ENCODE peak calls at places on chromosomes 7 and 10, in five cellular contexts. S is neural progenitor cell, X is GM23248, Q is MM.1S, F is SK-N-SH. N is an unnamed sample.

GRCh38 chr10:130509881-130510689 is 373.9 kb downstream of the GLRX3 start:
- DNase-seq in S (no peak), X (no peak), Q (no peak), F (no peak), N (no peak)

GRCh38 chr10:126309193-126309592 is 79.1 kb downstream of the ADAM12 start:
- DNase-seq in S (no peak), X (no peak), Q (no peak), F (no peak), N (peak; percentile 16)

GRCh38 chr10:860519-860918 is 71.0 kb downstream of the LARP4B start:
- DNase-seq in S (no peak), X (no peak), Q (no peak), F (no peak), N (no peak)

GRCh38 chr10:132858121-132859081 is 72.5 kb upstream of the NKX6-2 start:
- DNase-seq in S (no peak), X (no peak), Q (no peak), F (no peak), N (no peak)

GRCh38 chr7:105800442-105800841 is 76.0 kb downstream of the ATXN7L1 start:
- DNase-seq in S (no peak), X (peak; percentile 57), Q (no peak), F (no peak), N (no peak)

GRCh38 chr10:4470231-4470840 is 355.7 kb upstream of the AKR1E2 start:
- DNase-seq in S (no peak), X (peak; percentile 89), Q (no peak), F (no peak), N (peak; percentile 51)

GRCh38 chr7:83161851-83162401 is 758 bp downstream of the PCLO start:
- DNase-seq in S (peak; percentile 2), X (no peak), Q (no peak), F (no peak), N (peak; percentile 8)

GRCh38 chr10:89478085-89478738 is 57.2 kb downstream of the SLC16A12 start:
- DNase-seq in S (peak; percentile 11), X (no peak), Q (peak; percentile 37), F (no peak), N (no peak)

GRCh38 chr7:75955293-75955938 is 39.0 kb downstream of the TMEM120A start:
- DNase-seq in S (no peak), X (no peak), Q (no peak), F (no peak), N (no peak)

GRCh38 chr7:127751723-127752448 is 99.9 kb downstream of the SND1 start:
- DNase-seq in S (no peak), X (peak; percentile 13), Q (no peak), F (no peak), N (no peak)

GRCh38 chr10:86291616-86292340 is 74.8 kb downstream of the GRID1 start:
- DNase-seq in S (peak; percentile 40), X (no peak), Q (no peak), F (peak; percentile 39), N (no peak)

GRCh38 chr7:30771859-30772429 is 727 bp downstream of the MINDY4 start:
- DNase-seq in S (peak; percentile 19), X (peak; percentile 43), Q (peak; percentile 12), F (peak; percentile 65), N (no peak)

GRCh38 chr7:76054129-76055120 is 6.5 kb downstream of the MDH2 start:
- DNase-seq in S (peak; percentile 36), X (peak; percentile 74), Q (no peak), F (no peak), N (peak; percentile 79)

GRCh38 chr10:113736576-113736975 is 14.9 kb upstream of the PLEKHS1 start:
- DNase-seq in S (no peak), X (peak; percentile 7), Q (no peak), F (no peak), N (no peak)

GRCh38 chr10:22821501-22821900 is 106.4 kb upstream of the ARMC3 start:
- DNase-seq in S (no peak), X (peak; percentile 57), Q (no peak), F (no peak), N (peak; percentile 37)

GRCh38 chr10:13939391-13939790 is 352.6 kb downstream of the PRPF18 start:
- DNase-seq in S (no peak), X (peak; percentile 10), Q (no peak), F (no peak), N (no peak)

GRCh38 chr7:31918706-31919393 is 151.4 kb downstream of the PDE1C start:
- DNase-seq in S (no peak), X (no peak), Q (no peak), F (no peak), N (no peak)

GRCh38 chr10:24716295-24716694 is 7.4 kb downstream of the ARHGAP21 start:
- DNase-seq in S (no peak), X (no peak), Q (no peak), F (no peak), N (no peak)

GRCh38 chr10:49272251-49273081 is 26.5 kb upstream of the C10orf71 start:
- DNase-seq in S (no peak), X (peak; percentile 87), Q (no peak), F (no peak), N (no peak)

GRCh38 chr7:116802144-116802747 is 60.1 kb upstream of the CAPZA2 start:
- DNase-seq in S (peak; percentile 67), X (peak; percentile 69), Q (no peak), F (no peak), N (no peak)

GRCh38 chr10:34433241-34434076 is 381.6 kb downstream of the PARD3 start:
- DNase-seq in S (no peak), X (peak; percentile 69), Q (no peak), F (no peak), N (no peak)

GRCh38 chr10:71161429-71161828 is 50.9 kb upstream of the UNC5B start:
- DNase-seq in S (no peak), X (no peak), Q (no peak), F (no peak), N (peak; percentile 66)

GRCh38 chr10:86956841-86957448 is 470 bp downstream of the MMRN2 start:
- DNase-seq in S (no peak), X (no peak), Q (no peak), F (peak; percentile 60), N (no peak)

GRCh38 chr7:101927389-101928306 is 110.2 kb downstream of the CUX1 start:
- DNase-seq in S (no peak), X (no peak), Q (no peak), F (no peak), N (no peak)

GRCh38 chr7:56062382-56062781 is 1.7 kb upstream of the SUMF2 start:
- DNase-seq in S (no peak), X (peak; percentile 75), Q (no peak), F (no peak), N (peak; percentile 69)
- H3F3A ChIP-seq in S (peaks cover 65% of the 10 kb centered on the region), X (peaks cover 63% of the 10 kb centered on the region), Q (peaks cover 33% of the 10 kb centered on the region), F (peaks cover 65% of the 10 kb centered on the region), N (peaks cover 39% of the 10 kb centered on the region)

GRCh38 chr7:118218413-118219156 is 5.9 kb upstream of the ANKRD7 start:
- DNase-seq in S (no peak), X (no peak), Q (no peak), F (no peak), N (no peak)

GRCh38 chr7:118219157-118219512 is 5.4 kb upstream of the ANKRD7 start:
- DNase-seq in S (no peak), X (no peak), Q (no peak), F (no peak), N (no peak)

GRCh38 chr7:118214833-118215182 is 9.7 kb upstream of the ANKRD7 start:
- DNase-seq in S (no peak), X (no peak), Q (no peak), F (no peak), N (no peak)

GRCh38 chr7:118217068-118217715 is 7.3 kb upstream of the ANKRD7 start:
- DNase-seq in S (no peak), X (no peak), Q (no peak), F (no peak), N (no peak)

DNA sequence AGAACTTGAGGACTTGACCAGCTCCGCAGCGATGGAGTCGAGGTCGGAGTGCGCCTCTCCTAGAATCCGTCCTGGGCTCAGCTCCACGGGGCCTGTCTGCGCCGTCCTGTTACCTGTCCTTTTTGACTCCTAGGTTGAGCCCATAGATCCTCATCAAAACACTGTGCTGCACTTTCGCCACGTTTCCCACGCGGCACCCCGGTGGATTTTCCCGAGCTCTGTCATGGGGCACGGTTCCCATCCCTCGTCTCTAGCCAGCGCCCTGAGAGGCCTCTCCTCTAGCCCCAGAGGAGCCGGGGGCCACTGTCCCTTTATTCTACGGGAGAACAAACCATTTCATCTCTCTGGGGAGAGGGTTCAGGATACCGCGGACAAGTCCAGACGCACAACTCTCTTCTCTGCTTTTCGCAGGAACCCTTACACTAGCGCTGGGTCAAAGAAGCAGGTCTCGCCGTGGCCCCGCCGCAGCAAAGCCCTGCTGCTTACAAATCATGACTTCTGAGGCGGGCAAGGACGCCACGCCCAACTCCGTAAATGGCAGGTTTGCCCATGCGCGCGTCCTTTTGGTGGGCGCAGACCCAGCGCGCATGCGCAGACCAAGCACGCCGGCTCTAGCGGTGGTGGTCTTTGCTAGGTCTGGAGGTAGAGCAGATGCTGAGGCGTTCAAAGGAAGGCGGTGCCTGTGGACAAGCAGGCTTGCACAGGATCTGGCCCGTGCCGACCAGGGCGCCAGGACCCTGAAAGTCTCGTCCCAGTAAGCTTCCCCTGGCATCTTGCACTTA is 10.3 kb upstream of the ANKRD7 start:
- DNase-seq in S (no peak), X (peak; percentile 90), Q (peak; percentile 75), F (peak; percentile 96), N (no peak)
- H3K9ac ChIP-seq in S (no peak overlapping the region), X (peak overlapping the region; percentile 79), Q (peak overlapping the region; percentile 18), F (peak overlapping the region; percentile 35), N (no peak overlapping the region)

GRCh38 chr7:155808551-155809331 is 3.5 kb downstream of the SHH start:
- DNase-seq in S (peak; percentile 73), X (no peak), Q (no peak), F (no peak), N (peak; percentile 14)

GRCh38 chr7:155809332-155809946 is 2.8 kb downstream of the SHH start:
- DNase-seq in S (peak; percentile 43), X (no peak), Q (no peak), F (no peak), N (no peak)

GRCh38 chr7:155811560-155811894 is 736 bp downstream of the SHH start:
- DNase-seq in S (peak; percentile 39), X (no peak), Q (no peak), F (no peak), N (peak; percentile 45)

GRCh38 chr7:155810607-155811559 is 1.4 kb downstream of the SHH start:
- DNase-seq in S (peak; percentile 42), X (no peak), Q (no peak), F (no peak), N (peak; percentile 9)

GRCh38 chr7:155809947-155810606 is 2.2 kb downstream of the SHH start:
- DNase-seq in S (peak; percentile 50), X (no peak), Q (no peak), F (no peak), N (no peak)
- TF ChIP-seq EZH2phosphoT487 in S (no peak), X (no peak), Q (no peak), F (no peak), N (peak; percentile 24)

DNA sequence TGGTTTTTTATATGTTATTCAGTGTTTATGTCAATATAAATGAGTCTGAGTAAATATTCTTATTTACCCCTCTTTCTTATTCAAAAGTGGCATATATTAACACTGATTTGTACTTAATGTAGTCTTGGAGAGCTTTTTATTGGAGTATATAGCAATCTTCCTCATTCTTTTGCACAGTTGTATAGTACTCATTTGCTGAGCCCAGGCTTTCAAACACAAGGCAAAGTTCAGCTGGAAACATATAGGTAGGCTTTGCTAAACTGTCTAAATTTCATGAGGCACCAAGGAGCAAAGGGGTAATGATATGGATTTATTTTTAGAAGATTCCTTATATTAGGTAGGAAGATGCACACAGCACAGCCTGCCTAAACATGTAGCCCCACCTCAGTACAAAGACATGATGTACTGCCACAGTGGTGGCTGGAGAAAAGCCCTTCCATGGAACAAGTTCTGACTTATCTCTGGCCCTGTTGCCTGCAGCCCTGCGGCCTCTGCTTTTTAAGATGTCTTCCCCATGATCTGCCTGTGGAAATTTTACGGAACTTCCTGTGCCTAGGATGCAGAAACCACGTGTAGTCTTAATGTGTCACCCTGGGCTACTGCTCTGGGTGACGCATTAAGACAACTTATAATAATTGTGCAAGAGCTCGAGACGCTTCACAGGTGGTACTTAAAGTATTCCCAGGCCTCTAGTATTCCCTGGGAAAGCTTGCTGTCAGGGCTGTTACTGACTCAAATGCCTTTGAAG is 9.6 kb upstream of the PDCD4 start:
- DNase-seq in S (no peak), X (peak; percentile 32), Q (no peak), F (no peak), N (no peak)
- H3F3A ChIP-seq in S (no peaks in the 10 kb centered on the region), X (peaks cover 15% of the 10 kb centered on the region), Q (peaks cover 91% of the 10 kb centered on the region), F (no peaks in the 10 kb centered on the region), N (no peaks in the 10 kb centered on the region)